ENCODE peak calls at places on chromosome 15, in four cellular contexts. X, P, C and K are unnamed samples.

GRCh38 chr15:78272326-78272725 is 8.0 kb downstream of the DNAJA4 start:
- DNase-seq in C (no peak), X (no peak), P (no peak), K (no peak)

GRCh38 chr15:45179221-45179985 is 8.4 kb downstream of the SHF start:
- DNase-seq in X (peak; percentile 48), P (peak; percentile 69), C (peak; percentile 79), K (peak; percentile 54)

GRCh38 chr15:99058421-99058870 is 46.4 kb upstream of the SYNM start:
- DNase-seq in C (no peak), X (no peak), P (no peak), K (no peak)

GRCh38 chr15:100968043-100968966 is 49.1 kb downstream of the LRRK1 start:
- DNase-seq in C (no peak), P (no peak), X (peak; percentile 53), K (no peak)

GRCh38 chr15:67405208-67406191 is 115.4 kb upstream of the C15orf61 start:
- DNase-seq in X (peak; percentile 28), C (no peak), P (no peak), K (no peak)

GRCh38 chr15:90432253-90432652 is 44.2 kb downstream of the IQGAP1 start:
- DNase-seq in P (no peak), X (no peak), C (no peak), K (no peak)

GRCh38 chr15:65390447-65390846 is 12.6 kb upstream of the IGDCC3 start:
- DNase-seq in C (no peak), P (no peak), X (no peak), K (no peak)

GRCh38 chr15:42736178-42736792 is 643 bp downstream of the CDAN1 start:
- DNase-seq in P (no peak), C (no peak), X (peak; percentile 7), K (no peak)

GRCh38 chr15:84702961-84703482 is 12.9 kb downstream of the SEC11A start:
- DNase-seq in C (no peak), X (no peak), P (peak; percentile 20), K (no peak)

GRCh38 chr15:74958320-74958907 is 1.8 kb upstream of the RPP25 start:
- DNase-seq in P (peak; percentile 87), X (peak; percentile 31), C (peak; percentile 81), K (peak; percentile 62)

GRCh38 chr15:23854535-23855252 is 167.6 kb upstream of the NDN start:
- DNase-seq in P (no peak), X (no peak), C (no peak), K (no peak)

GRCh38 chr15:51155016-51155580 is 60.4 kb upstream of the TNFAIP8L3 start:
- DNase-seq in X (peak; percentile 42), P (no peak), C (no peak), K (no peak)

GRCh38 chr15:68658151-68658550 is 79.4 kb downstream of the CORO2B start:
- DNase-seq in X (no peak), C (no peak), P (no peak), K (no peak)

GRCh38 chr15:91302588-91303439 is 202.8 kb downstream of the SV2B start:
- DNase-seq in P (peak; percentile 16), C (no peak), X (peak; percentile 78), K (peak; percentile 38)

DNA sequence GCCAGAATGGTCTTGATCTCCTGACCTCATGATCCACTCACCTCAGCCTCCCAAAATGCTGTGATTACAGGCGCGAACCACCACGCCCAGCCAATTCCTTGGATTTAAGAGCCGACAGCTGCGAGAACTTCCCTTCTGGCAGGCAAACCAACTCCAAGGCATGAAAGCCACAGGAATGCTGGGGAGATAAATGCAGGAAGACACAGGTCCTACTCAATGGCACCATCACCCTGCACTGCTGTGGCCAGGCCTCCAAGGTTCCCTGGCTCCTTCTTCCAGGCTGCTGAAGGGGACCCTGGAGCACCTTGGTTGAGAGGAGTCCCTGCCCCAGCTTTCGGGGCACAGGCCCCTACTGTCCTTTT is 98.7 kb upstream of the CHD2 start:
- DNase-seq in P (peak; percentile 35), X (peak; percentile 79), C (no peak), K (peak; percentile 66)
- H3K4me1 ChIP-seq in P (peaks cover 25% of the 10 kb centered on the region), X (peaks cover 40% of the 10 kb centered on the region), C (peaks cover 60% of the 10 kb centered on the region), K (peaks cover 53% of the 10 kb centered on the region)

DNA sequence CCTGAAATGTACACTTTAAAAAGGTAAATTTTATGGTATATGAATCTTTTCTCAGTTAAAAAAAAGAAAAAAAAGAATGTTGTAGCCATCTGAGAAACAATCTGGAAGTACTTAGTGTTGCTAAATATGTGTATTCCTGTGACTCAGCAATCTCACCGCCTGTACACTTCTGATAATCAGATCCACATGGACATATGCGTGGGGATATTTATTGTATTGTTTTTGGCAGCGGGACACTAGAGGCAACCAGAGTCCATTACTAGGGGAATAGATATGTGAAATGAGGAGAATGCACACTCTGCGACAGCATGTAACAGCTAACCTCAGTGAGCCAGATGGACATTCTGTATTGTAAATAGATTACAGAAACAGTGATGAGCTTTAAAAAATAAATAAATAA is 65.4 kb downstream of the AQP9 start:
- DNase-seq in P (no peak), X (no peak), C (no peak), K (no peak)
- H3K27me3 ChIP-seq in P (no peaks in the 10 kb centered on the region), X (no peaks in the 10 kb centered on the region), C (no peaks in the 10 kb centered on the region), K (no peaks in the 10 kb centered on the region)

GRCh38 chr15:60442031-60442665 is 36.8 kb downstream of the ICE2 start:
- DNase-seq in X (no peak), C (no peak), P (no peak), K (no peak)

GRCh38 chr15:60442763-60443162 is 36.2 kb downstream of the ICE2 start:
- DNase-seq in X (peak; percentile 20), C (no peak), P (no peak), K (no peak)

GRCh38 chr15:60438626-60439025 is 40.3 kb downstream of the ICE2 start:
- DNase-seq in P (no peak), X (no peak), C (no peak), K (no peak)

GRCh38 chr15:60444289-60444912 is 34.5 kb downstream of the ICE2 start:
- DNase-seq in C (no peak), P (no peak), X (peak; percentile 45), K (no peak)

DNA sequence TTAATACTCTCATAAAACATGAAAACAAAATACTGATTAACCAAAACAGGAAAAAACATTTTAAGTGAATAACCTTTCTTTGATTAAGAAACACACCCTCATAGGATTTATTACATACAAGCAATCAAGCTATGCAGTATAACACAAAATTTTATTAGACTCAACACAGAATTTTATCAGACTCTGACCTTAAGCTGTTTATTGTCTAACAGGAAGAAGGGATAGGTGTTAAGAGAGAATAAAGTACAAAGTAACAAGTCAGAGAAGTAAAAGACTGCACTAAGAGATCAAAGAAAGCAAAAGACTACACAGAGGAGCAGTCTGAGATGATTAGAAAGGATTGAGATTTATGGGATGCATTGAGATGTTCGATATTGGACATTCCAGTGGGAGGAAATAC is 37.6 kb downstream of the ICE2 start:
- DNase-seq in P (no peak), X (no peak), C (no peak), K (no peak)
- H3K4me1 ChIP-seq in P (peaks cover 11% of the 10 kb centered on the region), X (peaks cover 15% of the 10 kb centered on the region), C (no peaks in the 10 kb centered on the region), K (no peaks in the 10 kb centered on the region)

GRCh38 chr15:80485370-80486164 is 81.4 kb downstream of the ARNT2 start:
- DNase-seq in X (no peak), C (no peak), P (no peak), K (peak; percentile 48)

GRCh38 chr15:80484312-80484981 is 80.3 kb downstream of the ARNT2 start:
- DNase-seq in X (no peak), P (no peak), C (no peak), K (no peak)

GRCh38 chr15:80482686-80483085 is 78.5 kb downstream of the ARNT2 start:
- DNase-seq in X (no peak), P (no peak), C (no peak), K (no peak)

GRCh38 chr15:80480909-80481308 is 76.7 kb downstream of the ARNT2 start:
- DNase-seq in P (peak; percentile 22), C (no peak), X (peak; percentile 32), K (no peak)

GRCh38 chr15:80483656-80484055 is 79.5 kb downstream of the ARNT2 start:
- DNase-seq in C (no peak), P (no peak), X (no peak), K (no peak)
- H3K27me3 ChIP-seq in C (no peaks in the 10 kb centered on the region), P (no peaks in the 10 kb centered on the region), X (no peaks in the 10 kb centered on the region), K (no peaks in the 10 kb centered on the region)

GRCh38 chr15:82539690-82540054 is 585 bp downstream of the RPS17 start:
- DNase-seq in C (no peak), X (no peak), P (peak; percentile 28), K (no peak)

GRCh38 chr15:82538961-82539689 is 1.1 kb downstream of the RPS17 start:
- DNase-seq in C (no peak), X (no peak), P (no peak), K (no peak)

GRCh38 chr15:82543155-82543554 is 2.9 kb upstream of the RPS17 start:
- DNase-seq in X (no peak), P (no peak), C (no peak), K (no peak)

GRCh38 chr15:82540984-82541431 is 751 bp upstream of the RPS17 start:
- DNase-seq in P (peak; percentile 21), C (no peak), X (no peak), K (no peak)

GRCh38 chr15:82540055-82540983 is at the start of gene RPS17:
- DNase-seq in P (peak; percentile 98), X (peak; percentile 96), C (peak; percentile 98), K (peak; percentile 97)
- H3K4me1 ChIP-seq in P (peaks cover 16% of the 10 kb centered on the region), X (peaks cover 14% of the 10 kb centered on the region), C (peaks cover 26% of the 10 kb centered on the region), K (peaks cover 12% of the 10 kb centered on the region)

GRCh38 chr15:66404532-66404931 is 17.8 kb downstream of the MAP2K1 start:
- DNase-seq in C (no peak), P (no peak), X (no peak), K (no peak)
- H3K27me3 ChIP-seq in C (no peaks in the 10 kb centered on the region), P (no peaks in the 10 kb centered on the region), X (no peaks in the 10 kb centered on the region), K (no peaks in the 10 kb centered on the region)

GRCh38 chr15:60074181-60074885 is 70.2 kb downstream of the FOXB1 start:
- DNase-seq in C (no peak), X (peak; percentile 63), P (peak; percentile 11), K (no peak)

GRCh38 chr15:60070838-60071493 is 66.9 kb downstream of the FOXB1 start:
- DNase-seq in C (no peak), X (peak; percentile 89), P (no peak), K (no peak)

GRCh38 chr15:60076582-60077263 is 72.6 kb downstream of the FOXB1 start:
- DNase-seq in P (no peak), C (no peak), X (no peak), K (no peak)

GRCh38 chr15:60076055-60076454 is 71.9 kb downstream of the FOXB1 start:
- DNase-seq in C (no peak), P (no peak), X (no peak), K (no peak)

DNA sequence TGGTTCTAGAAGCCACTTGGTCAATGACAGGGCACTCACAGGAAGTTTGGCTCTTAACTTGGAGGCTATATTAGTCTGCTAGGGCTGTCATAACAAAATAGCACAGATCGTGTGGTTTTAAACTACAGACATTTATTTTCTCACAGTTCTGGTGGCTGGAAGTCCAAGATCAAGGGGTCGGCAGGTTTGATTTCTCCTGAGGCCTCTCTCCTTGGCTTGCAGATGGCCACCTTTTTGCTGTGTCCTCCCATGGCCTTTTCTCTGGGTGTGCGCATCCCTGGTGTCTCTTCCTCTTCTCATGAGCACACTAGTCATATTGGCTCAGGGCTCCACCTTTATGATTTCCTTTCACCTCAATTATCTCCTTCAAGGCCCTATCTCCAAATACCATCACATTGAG is 69.3 kb downstream of the FOXB1 start:
- DNase-seq in C (no peak), X (no peak), P (no peak), K (no peak)
- H3K4me1 ChIP-seq in C (no peaks in the 10 kb centered on the region), X (peaks cover 21% of the 10 kb centered on the region), P (no peaks in the 10 kb centered on the region), K (no peaks in the 10 kb centered on the region)